ENCODE peak calls at places on chromosomes 12 and 14, in four cellular contexts. J is left ventricle myocardium inferior, X is uterus, U is gastrocnemius medialis. W is an unnamed sample. For H3K36me3, the result is how much of the 10 kb centered on the place peaks cover.

GRCh38 chr12:90953956-90954421 is 987 bp downstream of the CCER1 start:
- DNase-seq in J (no peak), X (no peak), U (no peak), W (no peak)

GRCh38 chr14:44966601-44967336 is 4.8 kb downstream of the TOGARAM1 start:
- DNase-seq in J (no peak), X (no peak), U (no peak), W (no peak)

GRCh38 chr12:90510948-90511347 is 444.0 kb downstream of the CCER1 start:
- DNase-seq in J (no peak), X (no peak), U (no peak), W (no peak)

GRCh38 chr12:34163443-34163842 is 141.1 kb downstream of the ALG10 start:
- DNase-seq in J (no peak), X (no peak), U (no peak), W (no peak)

GRCh38 chr12:15193927-15194326 is 27.3 kb downstream of the RERG start:
- DNase-seq in J (no peak), X (peak), U (no peak), W (no peak)

GRCh38 chr14:22427771-22428228 is 161.2 kb downstream of the DAD1 start:
- DNase-seq in J (peak), X (peak), U (no peak), W (no peak)

GRCh38 chr12:93783827-93784226 is 106.7 kb downstream of the CRADD start:
- DNase-seq in J (no peak), X (no peak), U (peak), W (peak)

GRCh38 chr12:114901316-114901715 is 217.3 kb upstream of the TBX3 start:
- DNase-seq in J (no peak), X (no peak), U (no peak), W (no peak)

GRCh38 chr14:77641207-77641533 is 24.7 kb upstream of the SPTLC2 start:
- DNase-seq in J (no peak), X (no peak), U (no peak), W (no peak)

GRCh38 chr14:23800811-23801210 is 152.8 kb upstream of the DHRS4 start:
- DNase-seq in J (no peak), X (no peak), U (no peak), W (no peak)

GRCh38 chr14:23805761-23806160 is 147.8 kb upstream of the DHRS4 start:
- DNase-seq in J (no peak), X (no peak), U (no peak), W (no peak)

GRCh38 chr14:23801766-23802165 is 151.8 kb upstream of the DHRS4 start:
- DNase-seq in J (no peak), X (no peak), U (no peak), W (no peak)
- H3K36me3 ChIP-seq in J (under half), X (under half), U (under half), W (under half)

GRCh38 chr12:6548556-6549378 is 7.1 kb downstream of the IFFO1 start:
- DNase-seq in J (no peak), X (no peak), U (no peak), W (no peak)

GRCh38 chr12:6546016-6546415 is 9.8 kb downstream of the IFFO1 start:
- DNase-seq in J (no peak), X (no peak), U (no peak), W (no peak)

GRCh38 chr12:6547987-6548386 is 7.9 kb downstream of the IFFO1 start:
- DNase-seq in J (peak), X (peak), U (no peak), W (peak)

GRCh38 chr12:6549379-6550151 is 6.3 kb downstream of the IFFO1 start:
- DNase-seq in J (no peak), X (no peak), U (no peak), W (peak)

DNA sequence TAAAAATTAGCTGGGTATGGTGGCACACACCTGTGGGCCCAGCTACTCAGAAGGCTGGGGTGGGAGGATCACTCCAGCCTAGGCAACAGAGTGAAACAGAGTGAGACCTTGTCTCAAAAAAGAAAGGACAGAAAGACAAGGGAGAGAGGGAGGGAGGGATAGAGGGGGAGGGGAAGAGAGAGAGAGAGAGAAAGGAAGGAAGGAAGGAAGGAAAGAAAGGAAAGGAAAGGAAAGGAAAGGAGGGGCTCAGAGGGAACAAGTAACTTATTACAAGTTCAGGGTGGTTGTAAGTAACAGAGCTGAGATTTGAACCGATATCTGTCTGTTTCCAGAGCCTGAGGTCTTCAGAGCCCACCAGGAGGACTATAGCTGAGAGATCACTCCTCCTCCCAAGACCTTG is 8.3 kb downstream of the IFFO1 start:
- DNase-seq in J (no peak), X (no peak), U (no peak), W (no peak)
- H3K36me3 ChIP-seq in J (half or more), X (under half), U (under half), W (half or more)

GRCh38 chr12:95498968-95499367 is 25.0 kb downstream of the METAP2 start:
- DNase-seq in J (no peak), X (no peak), U (no peak), W (no peak)
- H3K36me3 ChIP-seq in J (half or more), X (under half), U (half or more), W (half or more)

GRCh38 chr12:9079883-9080673 is 35.6 kb downstream of the A2M start:
- DNase-seq in J (no peak), X (no peak), U (no peak), W (no peak)
- H3K36me3 ChIP-seq in J (half or more), X (under half), U (half or more), W (under half)

DNA sequence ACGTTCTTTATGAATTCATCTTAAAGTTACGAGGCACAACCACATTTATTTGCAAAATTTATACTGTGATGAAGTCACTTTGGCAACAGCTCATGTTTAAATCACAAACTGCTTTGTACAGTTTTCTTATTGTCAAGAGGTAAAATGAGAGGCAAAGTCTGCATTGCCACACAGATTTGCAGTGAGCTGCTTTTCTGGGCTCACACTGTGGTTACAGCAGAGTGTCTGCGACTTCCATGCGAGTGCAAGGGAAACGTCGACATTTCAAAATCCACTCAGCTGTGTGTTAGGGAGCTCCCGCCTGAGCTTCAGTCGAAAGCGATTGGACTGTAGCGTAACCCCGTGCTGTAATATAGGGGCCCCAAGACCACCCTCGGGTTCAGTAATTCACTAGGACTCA is 13.0 kb downstream of the MTA1 start:
- DNase-seq in J (no peak), X (no peak), U (no peak), W (no peak)
- H3K36me3 ChIP-seq in J (under half), X (under half), U (under half), W (under half)